ENCODE peak calls at places on chromosomes 11 and 22, in five cellular contexts. Q is stimulated activated CD8-positive, alpha-beta memory T cell treated with anti-CD3 and anti-CD28 coated beads, Interleukin-4, amount 100 ng/mL, for 4 hours; K is COLO829; C is activated T-helper 1 cell treated with anti-CD3 and anti-CD28 coated beads, Interleukin-12 subunit alpha, Interleukin-12 subunit beta, Interleukin-2, Interleukin-4 antibody, amounts not matched to agents 30 ng/mL and 10 ng/mL and 1 ng/mL, durations not matched to agents 14 hours and 24 hours and 36 hours; W is cardiac fibroblast. J is an unnamed sample.

GRCh38 chr11:103792981-103793468 is 243.4 kb upstream of the DDI1 start:
- DNase-seq in Q (no peak), K (no peak), C (no peak), W (peak), J (no peak)

GRCh38 chr11:130781906-130782305 is 134.4 kb downstream of the SNX19 start:
- DNase-seq in Q (no peak), K (no peak), C (no peak), W (peak), J (no peak)

GRCh38 chr11:921921-922678 is 3.6 kb upstream of the AP2A2 start:
- DNase-seq in Q (no peak), K (no peak), C (no peak), W (no peak), J (no peak)

GRCh38 chr22:40626826-40627225 is 9.7 kb downstream of the MRTFA start:
- DNase-seq in Q (no peak), K (no peak), C (no peak), W (peak), J (no peak)

GRCh38 chr11:46674463-46675287 is 25.7 kb downstream of the ARHGAP1 start:
- DNase-seq in Q (no peak), K (no peak), C (peak), W (peak), J (no peak)

GRCh38 chr11:83666149-83666548 is 380.0 kb upstream of the CCDC90B start:
- DNase-seq in Q (no peak), K (no peak), C (no peak), W (no peak), J (no peak)

GRCh38 chr11:108616549-108616948 is 23.0 kb upstream of the EXPH5 start:
- DNase-seq in Q (no peak), K (no peak), C (no peak), W (peak), J (no peak)

GRCh38 chr11:66958956-66959274 is 732 bp upstream of the PC start:
- DNase-seq in Q (no peak), K (no peak), C (no peak), W (no peak), J (no peak)

GRCh38 chr11:19259487-19260345 is 19.0 kb upstream of the E2F8 start:
- DNase-seq in Q (peak), K (no peak), C (peak), W (peak), J (peak)

GRCh38 chr11:1920128-1920908 is 815 bp downstream of the TNNT3 start:
- DNase-seq in Q (no peak), K (no peak), C (no peak), W (no peak), J (no peak)

GRCh38 chr11:40130427-40130826 is 1329.0 kb downstream of the LRRC4C start:
- DNase-seq in Q (no peak), K (no peak), C (no peak), W (no peak), J (no peak)

GRCh38 chr11:2891901-2892214 is 6.3 kb upstream of the CDKN1C start:
- DNase-seq in Q (no peak), K (no peak), C (no peak), W (no peak), J (no peak)

GRCh38 chr22:17728786-17729185 is 45.5 kb downstream of the BID start:
- DNase-seq in Q (no peak), K (no peak), C (no peak), W (no peak), J (no peak)

GRCh38 chr11:57549983-57550382 is 12.6 kb downstream of the SMTNL1 start:
- DNase-seq in Q (no peak), K (no peak), C (no peak), W (no peak), J (no peak)

GRCh38 chr22:17655289-17655688 is 16.7 kb downstream of the BCL2L13 start:
- DNase-seq in Q (no peak), K (no peak), C (no peak), W (peak), J (no peak)

GRCh38 chr11:104148074-104148473 is 15.9 kb downstream of the PDGFD start:
- DNase-seq in Q (no peak), K (no peak), C (no peak), W (peak), J (no peak)

GRCh38 chr11:129737535-129738230 is 78.0 kb upstream of the TMEM45B start:
- DNase-seq in Q (no peak), K (no peak), C (no peak), W (no peak), J (no peak)

GRCh38 chr11:66192181-66192888 is 76.1 kb upstream of the RAB1B start:
- DNase-seq in Q (no peak), K (no peak), C (no peak), W (peak), J (no peak)

GRCh38 chr11:100673063-100673462 is 14.0 kb upstream of the ARHGAP42 start:
- DNase-seq in Q (no peak), K (no peak), C (no peak), W (no peak), J (no peak)

GRCh38 chr11:90912631-90913030 is 689.8 kb upstream of the CHORDC1 start:
- DNase-seq in Q (no peak), K (no peak), C (no peak), W (no peak), J (no peak)

GRCh38 chr11:14258177-14258935 is 100.6 kb downstream of the RRAS2 start:
- DNase-seq in Q (no peak), K (no peak), C (no peak), W (peak), J (peak)

GRCh38 chr22:49163960-49164690 is 663.5 kb downstream of the BRD1 start:
- DNase-seq in Q (no peak), K (no peak), C (no peak), W (no peak), J (no peak)

GRCh38 chr11:83172551-83172950 is 15.6 kb downstream of the PCF11 start:
- DNase-seq in Q (no peak), K (no peak), C (no peak), W (no peak), J (no peak)

GRCh38 chr11:70322653-70323052 is 52.2 kb downstream of the PPFIA1 start:
- DNase-seq in Q (no peak), K (no peak), C (no peak), W (no peak), J (no peak)

GRCh38 chr11:123594188-123594901 is 60.1 kb downstream of the SCN3B start:
- DNase-seq in Q (no peak), K (no peak), C (no peak), W (peak), J (no peak)

GRCh38 chr11:67614730-67615454 is 8.2 kb downstream of the NDUFV1 start:
- DNase-seq in Q (no peak), K (no peak), C (no peak), W (no peak), J (no peak)

GRCh38 chr11:117095301-117096139 is 2.7 kb downstream of the SIK3 start:
- DNase-seq in Q (no peak), K (no peak), C (no peak), W (peak), J (no peak)

GRCh38 chr22:27726344-27726725 is 75.2 kb downstream of the MN1 start:
- DNase-seq in Q (no peak), K (peak), C (no peak), W (no peak), J (no peak)